ENCODE peak calls at places on chromosomes 4 and X, in four cellular contexts. T is stimulated activated CD8-positive, alpha-beta memory T cell treated with anti-CD3 and anti-CD28 coated beads, Interleukin-7, amount 100 ng/mL, for 24 hours; E is midbrain; V is stimulated activated CD4-positive, alpha-beta T cell treated with anti-CD3 and anti-CD28 coated beads, Interleukin-15, amount 100 ng/mL, for 1 hour. B is an unnamed sample.

GRCh38 chrX:121103381-121103780 is 56.0 kb downstream of the GLUD2 start:
- DNase-seq in T (no peak), E (no peak), V (no peak), B (no peak)

GRCh38 chrX:46574941-46575381 is 1.4 kb downstream of the CHST7 start:
- DNase-seq in T (no peak), E (no peak), V (peak), B (peak)

GRCh38 chrX:133056341-133056740 is 40.6 kb downstream of the USP26 start:
- DNase-seq in T (no peak), E (no peak), V (no peak), B (no peak)

GRCh38 chr4:111761531-111761930 is 383.7 kb upstream of the FAM241A start:
- DNase-seq in T (no peak), E (peak), V (no peak), B (no peak)

GRCh38 chr4:150283689-150284088 is 205.4 kb downstream of the DCLK2 start:
- DNase-seq in T (no peak), E (no peak), V (no peak), B (no peak)

GRCh38 chr4:1601852-1602525 is 82.1 kb downstream of the FAM53A start:
- DNase-seq in T (no peak), E (no peak), V (no peak), B (no peak)

GRCh38 chrX:148609766-148610698 is 109.6 kb downstream of the AFF2 start:
- DNase-seq in T (no peak), E (no peak), V (no peak), B (no peak)

GRCh38 chr4:147327322-147327721 is 153.6 kb upstream of the EDNRA start:
- DNase-seq in T (no peak), E (no peak), V (no peak), B (no peak)

GRCh38 chr4:105605493-105605892 is 53.1 kb downstream of the ARHGEF38 start:
- DNase-seq in T (no peak), E (no peak), V (no peak), B (no peak)

GRCh38 chrX:78945186-78945912 is at the start of gene P2RY10:
- DNase-seq in T (no peak), E (no peak), V (no peak), B (no peak)

GRCh38 chr4:109263721-109264120 is 38.7 kb downstream of the COL25A1 start:
- DNase-seq in T (no peak), E (no peak), V (no peak), B (no peak)

B was measured in thyroid gland.